ENCODE peak calls at places on chromosomes 7 and 10, in four cellular contexts. O, J, B and R are unnamed samples.

GRCh38 chr7:64907641-64908326 is 4.7 kb downstream of the ZNF273 start:
- DNase-seq in O (no peak), J (no peak), B (no peak), R (no peak)

GRCh38 chr7:33423646-33424020 is 294.3 kb downstream of the BBS9 start:
- DNase-seq in O (no peak), J (no peak), B (peak; percentile 28), R (no peak)

GRCh38 chr10:75530337-75530736 is 98.9 kb downstream of the LRMDA start:
- DNase-seq in O (no peak), J (no peak), B (no peak), R (peak; percentile 99)

GRCh38 chr7:25897261-25897782 is 254.7 kb upstream of the NFE2L3 start:
- DNase-seq in O (no peak), J (peak; percentile 21), B (no peak), R (no peak)

GRCh38 chr10:4512557-4513286 is 313.3 kb upstream of the AKR1E2 start:
- DNase-seq in O (no peak), J (no peak), B (peak; percentile 39), R (no peak)

GRCh38 chr10:7260412-7260900 is 150.4 kb downstream of the SFMBT2 start:
- DNase-seq in O (peak; percentile 14), J (peak; percentile 73), B (peak; percentile 39), R (peak; percentile 18)

GRCh38 chr7:6489612-6490011 is 41.9 kb upstream of the DAGLB start:
- DNase-seq in O (no peak), J (no peak), B (no peak), R (no peak)

GRCh38 chr10:71496927-71497801 is 100.4 kb downstream of the CDH23 start:
- DNase-seq in O (no peak), J (no peak), B (no peak), R (no peak)

GRCh38 chr7:106313456-106313891 is 28.7 kb upstream of the NAMPT start:
- DNase-seq in O (no peak), J (no peak), B (no peak), R (peak; percentile 55)

GRCh38 chr7:97457054-97457453 is 274.8 kb upstream of the TAC1 start:
- DNase-seq in O (no peak), J (no peak), B (no peak), R (no peak)

GRCh38 chr7:41731486-41732278 is 28.8 kb upstream of the INHBA start:
- DNase-seq in O (no peak), J (no peak), B (no peak), R (no peak)

GRCh38 chr10:103507235-103508191 is 14.0 kb downstream of the NEURL1 start:
- DNase-seq in O (no peak), J (peak; percentile 82), B (peak; percentile 42), R (no peak)

GRCh38 chr10:89785095-89785494 is 83.7 kb downstream of the KIF20B start:
- DNase-seq in O (no peak), J (no peak), B (no peak), R (no peak)

GRCh38 chr10:15563161-15563715 is 156.5 kb downstream of the ITGA8 start:
- DNase-seq in O (no peak), J (no peak), B (no peak), R (no peak)

GRCh38 chr7:136947347-136947746 is 78.9 kb downstream of the CHRM2 start:
- DNase-seq in O (no peak), J (no peak), B (no peak), R (no peak)

GRCh38 chr10:122142652-122143237 is 128.4 kb upstream of the BTBD16 start:
- DNase-seq in O (no peak), J (peak; percentile 47), B (peak; percentile 53), R (no peak)

GRCh38 chr10:123073187-123073586 is 62.6 kb upstream of the HMX3 start:
- DNase-seq in O (no peak), J (no peak), B (no peak), R (no peak)

GRCh38 chr7:39587393-39587792 is 21.2 kb downstream of the YAE1 start:
- DNase-seq in O (no peak), J (no peak), B (no peak), R (no peak)

GRCh38 chr10:114356786-114357588 is 47.3 kb downstream of the AFAP1L2 start:
- DNase-seq in O (no peak), J (no peak), B (no peak), R (peak; percentile 55)

GRCh38 chr10:96880575-96880974 is 48.5 kb downstream of the LCOR start:
- DNase-seq in O (no peak), J (no peak), B (no peak), R (no peak)

GRCh38 chr10:17744395-17744841 is 7.6 kb upstream of the TMEM236 start:
- DNase-seq in O (no peak), J (no peak), B (no peak), R (no peak)

GRCh38 chr10:70331160-70331485 is 47.3 kb upstream of the NPFFR1 start:
- DNase-seq in O (no peak), J (no peak), B (no peak), R (no peak)

GRCh38 chr7:134553976-134554375 is 5.1 kb downstream of the AKR1B15 start:
- DNase-seq in O (no peak), J (no peak), B (no peak), R (no peak)

GRCh38 chr10:118409295-118409694 is 67.2 kb upstream of the FAM204A start:
- DNase-seq in O (no peak), J (no peak), B (no peak), R (no peak)

GRCh38 chr10:100878291-100878910 is 34.4 kb upstream of the SLF2 start:
- DNase-seq in O (peak; percentile 9), J (peak; percentile 47), B (peak; percentile 66), R (no peak)

GRCh38 chr10:97920865-97921264 is 71.2 kb downstream of the GOLGA7B start:
- DNase-seq in O (no peak), J (no peak), B (no peak), R (no peak)

GRCh38 chr10:130073912-130074311 is 36.7 kb downstream of the C10orf143 start:
- DNase-seq in O (no peak), J (no peak), B (no peak), R (no peak)

GRCh38 chr7:137978464-137979237 is 23.2 kb downstream of the CREB3L2 start:
- DNase-seq in O (no peak), J (no peak), B (no peak), R (peak; percentile 91)

GRCh38 chr10:5545778-5546710 is 21.3 kb downstream of the CALML3 start:
- DNase-seq in O (no peak), J (no peak), B (peak; percentile 53), R (no peak)

GRCh38 chr7:21851445-21852043 is 94.2 kb downstream of the CDCA7L start:
- DNase-seq in O (peak; percentile 34), J (no peak), B (no peak), R (no peak)

GRCh38 chr7:117227091-117227490 is 95.8 kb downstream of the WNT2 start:
- DNase-seq in O (no peak), J (no peak), B (no peak), R (no peak)

GRCh38 chr10:27564880-27565279 is 60.8 kb downstream of the RAB18 start:
- DNase-seq in O (no peak), J (no peak), B (no peak), R (no peak)

GRCh38 chr10:73814896-73815718 is 3.7 kb upstream of the NDST2 start:
- DNase-seq in O (no peak), J (no peak), B (no peak), R (no peak)

GRCh38 chr7:86825264-86825663 is 181.6 kb downstream of the GRM3 start:
- DNase-seq in O (no peak), J (no peak), B (no peak), R (no peak)

GRCh38 chr7:111098011-111098925 is 7.3 kb downstream of the LRRN3 start:
- DNase-seq in O (peak; percentile 67), J (peak; percentile 8), B (no peak), R (no peak)

GRCh38 chr10:95795602-95796001 is 39.6 kb downstream of the ENTPD1 start:
- DNase-seq in O (no peak), J (no peak), B (no peak), R (no peak)

GRCh38 chr10:121087129-121087528 is 236.0 kb downstream of the WDR11 start:
- DNase-seq in O (no peak), J (no peak), B (no peak), R (no peak)

GRCh38 chr7:77765906-77766800 is 32.1 kb downstream of the TMEM60 start:
- DNase-seq in O (no peak), J (no peak), B (no peak), R (no peak)

GRCh38 chr7:92425311-92425947 is 21.9 kb upstream of the GATAD1 start:
- DNase-seq in O (no peak), J (peak; percentile 42), B (peak; percentile 43), R (no peak)
- H3K36me3 ChIP-seq in O (no peaks in the 10 kb centered on the region), J (no peaks in the 10 kb centered on the region), B (no peaks in the 10 kb centered on the region), R (no peaks in the 10 kb centered on the region)

DNA sequence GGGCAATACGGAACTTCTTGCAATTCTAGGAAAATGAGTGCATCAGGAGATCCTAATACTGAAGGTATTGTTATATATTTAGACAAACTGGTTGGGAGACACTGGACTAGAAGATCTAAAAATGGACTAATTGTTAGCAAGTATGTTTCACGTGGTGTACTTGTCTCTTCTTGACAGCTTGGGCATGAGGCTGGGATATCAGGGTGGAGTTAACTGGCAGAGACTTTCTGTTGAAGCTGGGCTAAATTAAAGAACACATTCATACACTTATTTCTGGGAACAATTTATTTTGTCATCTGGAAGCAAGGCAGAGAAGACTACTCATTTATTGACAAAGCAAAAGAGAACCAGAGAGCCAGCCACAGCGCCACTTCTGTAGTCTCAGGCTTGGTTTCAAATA is 25.9 kb downstream of the TYW1 start:
- DNase-seq in O (no peak), J (no peak), B (no peak), R (no peak)
- H3K36me3 ChIP-seq in O (peaks cover 21% of the 10 kb centered on the region), J (peaks cover 15% of the 10 kb centered on the region), B (peaks cover 6% of the 10 kb centered on the region), R (peaks cover 2% of the 10 kb centered on the region)

DNA sequence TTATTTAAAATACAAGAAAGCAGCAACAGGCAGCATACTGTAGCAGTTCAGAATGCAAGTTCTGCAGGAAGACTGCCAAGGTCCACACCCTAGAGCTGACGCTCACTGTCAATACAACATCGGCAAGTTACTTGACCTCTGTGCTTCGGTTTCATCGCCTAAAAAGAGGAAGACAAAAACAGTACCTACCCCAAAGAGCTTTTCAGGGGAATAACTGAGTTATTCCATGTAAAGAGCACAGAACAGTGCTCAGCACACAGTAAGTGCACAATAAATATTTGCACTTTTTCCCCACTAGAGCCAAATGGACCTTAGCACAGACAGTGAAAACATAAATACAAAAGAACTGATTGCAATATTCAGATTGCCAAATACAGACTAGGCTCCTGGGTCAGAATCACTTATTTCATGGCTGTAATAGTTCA is 88.6 kb downstream of the USP6NL start:
- DNase-seq in O (no peak), J (no peak), B (peak; percentile 62), R (no peak)
- H3K36me3 ChIP-seq in O (no peaks in the 10 kb centered on the region), J (no peaks in the 10 kb centered on the region), B (no peaks in the 10 kb centered on the region), R (no peaks in the 10 kb centered on the region)

GRCh38 chr10:811379-811778 is 120.1 kb downstream of the LARP4B start:
- DNase-seq in O (no peak), J (no peak), B (no peak), R (no peak)

GRCh38 chr10:811781-812180 is 119.7 kb downstream of the LARP4B start:
- DNase-seq in O (no peak), J (no peak), B (no peak), R (no peak)

GRCh38 chr10:814536-815302 is 116.8 kb downstream of the LARP4B start:
- DNase-seq in O (no peak), J (no peak), B (no peak), R (no peak)

GRCh38 chr10:812787-813186 is 118.7 kb downstream of the LARP4B start:
- DNase-seq in O (no peak), J (no peak), B (no peak), R (no peak)

GRCh38 chr10:813286-813685 is 118.2 kb downstream of the LARP4B start:
- DNase-seq in O (no peak), J (no peak), B (no peak), R (no peak)
- H3K36me3 ChIP-seq in O (peaks cover 35% of the 10 kb centered on the region), J (peaks cover 24% of the 10 kb centered on the region), B (peaks cover 9% of the 10 kb centered on the region), R (peaks cover 7% of the 10 kb centered on the region)